ENCODE peak calls at places on chromosome 11, in five cellular contexts. P is neural progenitor cell; H is right atrium auricular region; Y is astrocyte of the spinal cord; T is CD4-positive, alpha-beta T cell. F is an unnamed sample.

GRCh38 chr11:35016939-35017338 is 100.5 kb downstream of the PDHX start:
- DNase-seq in P (no peak), H (no peak), Y (no peak), T (no peak), F (no peak)

GRCh38 chr11:103396237-103396636 is 287.0 kb downstream of the DYNC2H1 start:
- DNase-seq in P (no peak), H (no peak), Y (no peak), T (no peak), F (no peak)

GRCh38 chr11:20127671-20128527 is 32.4 kb downstream of the DBX1 start:
- DNase-seq in P (peak), H (peak), Y (peak), T (peak), F (peak)

GRCh38 chr11:77821349-77821851 is 456 bp downstream of the AAMDC start:
- DNase-seq in P (no peak), H (no peak), Y (peak), T (peak), F (no peak)

GRCh38 chr11:86917577-86917976 is 37.6 kb downstream of the FZD4 start:
- DNase-seq in P (no peak), H (no peak), Y (peak), T (no peak), F (no peak)

GRCh38 chr11:13717331-13717730 is 48.9 kb downstream of the FAR1 start:
- DNase-seq in P (no peak), H (no peak), Y (peak), T (no peak), F (no peak)

GRCh38 chr11:73291196-73291595 is 16.9 kb upstream of the ARHGEF17 start:
- DNase-seq in P (no peak), H (no peak), Y (no peak), T (no peak), F (no peak)

GRCh38 chr11:134069426-134069921 is 602 bp downstream of the JAM3 start:
- DNase-seq in P (peak), H (no peak), Y (peak), T (no peak), F (no peak)

GRCh38 chr11:124724854-124725718 is 14.7 kb upstream of the NRGN start:
- DNase-seq in P (no peak), H (no peak), Y (no peak), T (no peak), F (no peak)

GRCh38 chr11:74822187-74822586 is 73.5 kb downstream of the RNF169 start:
- DNase-seq in P (no peak), H (no peak), Y (peak), T (no peak), F (no peak)

GRCh38 chr11:125079151-125079877 is 16.2 kb downstream of the SLC37A2 start:
- DNase-seq in P (no peak), H (no peak), Y (peak), T (no peak), F (no peak)

GRCh38 chr11:119307974-119308373 is 9.0 kb downstream of the MCAM start:
- DNase-seq in P (no peak), H (no peak), Y (no peak), T (no peak), F (no peak)

GRCh38 chr11:33685061-33685460 is 15.6 kb downstream of the C11orf91 start:
- DNase-seq in P (no peak), H (peak), Y (no peak), T (no peak), F (no peak)

GRCh38 chr11:57649826-57650738 is at the start of gene YPEL4:
- DNase-seq in P (peak), H (no peak), Y (peak), T (peak), F (no peak)

GRCh38 chr11:33257897-33258630 is 883 bp downstream of the HIPK3 start:
- DNase-seq in P (peak), H (peak), Y (peak), T (peak), F (no peak)

GRCh38 chr11:16632295-16633200 is 105.9 kb upstream of the C11orf58 start:
- DNase-seq in P (peak), H (no peak), Y (peak), T (no peak), F (no peak)

GRCh38 chr11:83272627-83273026 is 13.5 kb downstream of the CCDC90B start:
- DNase-seq in P (no peak), H (no peak), Y (peak), T (no peak), F (no peak)

GRCh38 chr11:17405232-17406005 is 17.0 kb upstream of the KCNJ11 start:
- DNase-seq in P (peak), H (peak), Y (peak), T (no peak), F (no peak)

GRCh38 chr11:123564225-123564624 is 90.2 kb downstream of the SCN3B start:
- DNase-seq in P (no peak), H (no peak), Y (no peak), T (no peak), F (no peak)

GRCh38 chr11:61694971-61695706 is 14.9 kb downstream of the DAGLA start:
- DNase-seq in P (peak), H (peak), Y (no peak), T (no peak), F (no peak)

GRCh38 chr11:59787816-59788215 is 22.8 kb downstream of the MRPL16 start:
- DNase-seq in P (no peak), H (no peak), Y (peak), T (no peak), F (no peak)

GRCh38 chr11:128040603-128041002 is 546.8 kb downstream of the ETS1 start:
- DNase-seq in P (no peak), H (no peak), Y (no peak), T (no peak), F (no peak)

GRCh38 chr11:124493256-124493655 is 47.8 kb upstream of the OR8B8 start:
- DNase-seq in P (no peak), H (no peak), Y (no peak), T (no peak), F (no peak)

GRCh38 chr11:9774591-9775392 is 110.9 kb downstream of the SWAP70 start:
- DNase-seq in P (no peak), H (no peak), Y (peak), T (no peak), F (no peak)

GRCh38 chr11:116482716-116483115 is 290.1 kb downstream of the BUD13 start:
- DNase-seq in P (no peak), H (no peak), Y (no peak), T (no peak), F (no peak)

GRCh38 chr11:75898871-75899270 is 83.9 kb downstream of the UVRAG start:
- DNase-seq in P (no peak), H (no peak), Y (no peak), T (no peak), F (no peak)

GRCh38 chr11:23727821-23728220 is 769.0 kb upstream of the LUZP2 start:
- DNase-seq in P (no peak), H (no peak), Y (peak), T (no peak), F (no peak)

GRCh38 chr11:26551186-26551801 is 20.8 kb downstream of the MUC15 start:
- DNase-seq in P (no peak), H (no peak), Y (peak), T (no peak), F (no peak)

GRCh38 chr11:113693030-113693429 is 13.1 kb downstream of the TMPRSS5 start:
- DNase-seq in P (no peak), H (no peak), Y (no peak), T (no peak), F (no peak)

GRCh38 chr11:133041928-133042890 is 490.1 kb downstream of the OPCML start:
- DNase-seq in P (no peak), H (no peak), Y (no peak), T (no peak), F (no peak)

GRCh38 chr11:13051257-13051656 is 42.1 kb downstream of the RASSF10 start:
- DNase-seq in P (no peak), H (no peak), Y (no peak), T (no peak), F (no peak)

GRCh38 chr11:128937480-128937879 is 5.2 kb downstream of the TP53AIP1 start:
- DNase-seq in P (no peak), H (no peak), Y (no peak), T (no peak), F (no peak)

GRCh38 chr11:3184732-3185347 is 19.7 kb upstream of the OSBPL5 start:
- DNase-seq in P (no peak), H (no peak), Y (no peak), T (no peak), F (no peak)

GRCh38 chr11:47913569-47914244 is 65.6 kb upstream of the NUP160 start:
- DNase-seq in P (no peak), H (no peak), Y (no peak), T (no peak), F (no peak)

GRCh38 chr11:1780700-1781592 is 17.2 kb upstream of the CTSD start:
- DNase-seq in P (no peak), H (no peak), Y (no peak), T (no peak), F (no peak)

GRCh38 chr11:2675540-2675939 is 24.3 kb downstream of the KCNQ1OT1 start:
- DNase-seq in P (no peak), H (no peak), Y (no peak), T (no peak), F (no peak)

GRCh38 chr11:27716850-27717249 is 16.6 kb upstream of the BDNF start:
- DNase-seq in P (peak), H (no peak), Y (peak), T (no peak), F (no peak)
- TF ChIP-seq CTCF in P (peak), H (no peak), Y (peak), T (no peak), F (no peak)

GRCh38 chr11:106077609-106078517 is at the start of gene AASDHPPT:
- DNase-seq in P (no peak), H (no peak), Y (peak), T (no peak), F (peak)

GRCh38 chr11:106072804-106073203 is 4.3 kb downstream of the KBTBD3 start:
- DNase-seq in P (no peak), H (no peak), Y (no peak), T (no peak), F (no peak)

GRCh38 chr11:106082096-106082495 is 4.6 kb downstream of the AASDHPPT start:
- DNase-seq in P (no peak), H (no peak), Y (no peak), T (no peak), F (no peak)

GRCh38 chr11:106076421-106076922 is 675 bp downstream of the KBTBD3 start:
- DNase-seq in P (peak), H (no peak), Y (no peak), T (no peak), F (no peak)

GRCh38 chr11:106076923-106077608 is at the start of gene KBTBD3:
- DNase-seq in P (peak), H (peak), Y (peak), T (peak), F (peak)
- TF ChIP-seq CTCF in P (peak), H (peak), Y (peak), T (peak), F (peak)

DNA sequence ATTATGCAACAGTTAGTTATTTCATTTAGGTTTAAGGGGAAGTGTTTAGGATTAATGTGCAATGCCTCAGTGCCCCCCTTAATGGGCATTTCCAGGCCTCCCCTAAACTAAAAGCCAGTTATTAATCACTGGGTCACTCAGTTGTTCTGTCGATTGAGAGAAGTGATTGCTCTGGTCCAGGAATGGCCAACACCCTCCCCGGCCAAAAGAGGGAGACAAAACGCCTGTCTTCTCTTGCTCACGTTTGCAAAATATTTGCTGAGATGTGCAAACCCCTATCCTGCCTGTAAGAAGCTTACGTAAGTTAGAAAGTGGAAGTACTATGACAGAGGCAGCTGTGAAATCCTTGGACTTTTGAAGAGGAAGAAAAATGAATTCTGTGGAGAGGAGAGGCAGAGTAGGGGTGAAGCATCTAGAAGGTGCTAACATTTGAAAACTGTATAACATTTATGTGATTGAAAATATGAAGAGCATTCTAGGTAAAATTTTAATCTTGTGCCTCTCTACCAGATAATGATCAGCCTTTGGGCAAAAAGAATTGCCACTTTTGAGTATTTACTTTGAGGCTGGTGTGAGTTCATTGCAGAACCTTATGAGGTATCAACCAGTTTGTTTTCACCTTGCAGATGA is 37.7 kb downstream of the NTM start:
- DNase-seq in P (peak), H (peak), Y (peak), T (no peak), F (no peak)
- TF ChIP-seq CTCF in P (peak), H (peak), Y (peak), T (no peak), F (peak)

GRCh38 chr11:36564376-36565032 is 3.3 kb upstream of the RAG1 start:
- DNase-seq in P (peak), H (no peak), Y (peak), T (no peak), F (no peak)
- TF ChIP-seq CTCF in P (peak), H (no peak), Y (peak), T (peak), F (peak)

DNA sequence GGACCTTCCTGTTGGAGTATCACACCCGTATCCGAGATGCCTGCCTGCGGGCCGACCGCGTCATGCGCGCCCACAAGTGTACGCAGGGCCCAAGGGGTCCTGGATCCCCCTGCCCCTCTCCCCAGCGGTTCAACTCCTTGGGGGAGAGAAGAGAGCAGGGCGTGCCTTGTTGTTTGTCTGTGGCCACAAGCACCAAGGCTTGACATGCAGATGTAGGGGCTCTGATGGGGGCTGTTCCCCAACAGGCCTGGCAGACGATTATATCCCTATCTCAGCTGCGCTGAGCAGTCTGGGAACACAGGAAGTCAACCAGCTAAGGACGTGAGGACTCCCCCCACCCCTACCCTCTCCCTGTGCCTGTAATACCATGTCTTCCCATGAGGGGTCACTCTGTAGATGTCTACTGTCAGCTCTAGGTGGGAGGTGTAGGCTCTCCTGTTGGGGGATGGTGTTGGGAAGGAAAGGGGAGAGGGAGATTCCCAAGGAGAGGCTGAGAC is 6.8 kb downstream of the CFL1 start:
- DNase-seq in P (peak), H (no peak), Y (no peak), T (no peak), F (no peak)
- TF ChIP-seq CTCF in P (peak), H (no peak), Y (peak), T (no peak), F (peak)

DNA sequence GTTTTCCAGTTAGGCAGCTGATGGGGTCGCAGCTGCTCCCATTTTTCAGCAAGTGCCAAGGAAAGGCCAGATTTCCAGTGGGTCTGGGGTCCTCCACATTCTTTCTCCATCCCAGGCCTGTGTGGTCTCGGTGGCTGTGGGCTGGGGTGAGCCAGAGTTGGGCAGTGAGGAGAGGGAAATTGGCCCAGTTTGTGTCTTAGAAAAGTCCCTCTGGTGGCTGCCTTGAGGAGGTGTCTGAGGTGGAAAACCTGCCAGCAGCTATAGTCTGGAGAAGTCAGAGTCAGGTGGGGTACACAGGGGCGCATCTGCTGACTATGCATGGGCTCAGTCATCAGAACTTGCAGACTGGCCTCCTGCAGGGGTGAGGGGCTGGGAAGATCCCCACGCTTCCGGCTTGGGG is 30.5 kb downstream of the MRGPRD start:
- DNase-seq in P (peak), H (no peak), Y (peak), T (no peak), F (no peak)
- TF ChIP-seq CTCF in P (peak), H (no peak), Y (peak), T (no peak), F (peak)

GRCh38 chr11:126920833-126921232 is 79.7 kb downstream of the KIRREL3 start:
- DNase-seq in P (no peak), H (no peak), Y (no peak), T (no peak), F (no peak)
- TF ChIP-seq CTCF in P (peak), H (no peak), Y (no peak), T (no peak), F (no peak)

DNA sequence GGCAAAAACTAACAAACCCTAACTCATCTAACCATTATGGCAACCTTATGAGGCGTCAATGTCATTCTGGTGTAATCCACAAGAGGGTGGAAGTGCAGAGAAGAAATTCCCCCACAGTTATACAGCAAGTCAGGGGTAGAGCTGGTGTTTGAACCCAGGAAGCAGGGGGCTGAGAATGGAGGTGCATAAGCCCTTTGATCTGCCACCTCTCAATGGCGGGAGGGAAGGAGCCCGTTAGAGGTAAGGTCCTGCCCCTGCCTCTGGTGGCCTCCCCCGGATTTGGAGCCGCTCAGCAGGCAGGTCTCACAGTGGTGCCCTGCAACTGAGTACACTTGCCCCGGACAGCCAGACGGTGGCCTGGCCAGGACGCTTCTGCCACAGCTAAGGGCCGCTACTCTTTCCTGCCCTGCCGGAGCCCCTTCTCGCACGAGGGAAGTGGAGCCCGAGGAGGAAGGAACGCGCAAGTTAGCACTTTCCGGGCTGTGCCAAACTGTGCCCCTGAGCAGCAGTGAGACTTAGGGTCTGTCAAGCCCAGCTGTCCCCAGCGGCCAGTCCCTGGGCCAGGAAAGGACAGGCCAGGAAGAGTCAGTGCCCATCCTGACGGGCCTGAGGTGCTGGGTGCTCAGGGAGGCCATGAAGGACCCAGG is 1.1 kb downstream of the FXYD2 start:
- DNase-seq in P (peak), H (no peak), Y (no peak), T (peak), F (no peak)
- TF ChIP-seq CTCF in P (peak), H (no peak), Y (peak), T (peak), F (no peak)

DNA sequence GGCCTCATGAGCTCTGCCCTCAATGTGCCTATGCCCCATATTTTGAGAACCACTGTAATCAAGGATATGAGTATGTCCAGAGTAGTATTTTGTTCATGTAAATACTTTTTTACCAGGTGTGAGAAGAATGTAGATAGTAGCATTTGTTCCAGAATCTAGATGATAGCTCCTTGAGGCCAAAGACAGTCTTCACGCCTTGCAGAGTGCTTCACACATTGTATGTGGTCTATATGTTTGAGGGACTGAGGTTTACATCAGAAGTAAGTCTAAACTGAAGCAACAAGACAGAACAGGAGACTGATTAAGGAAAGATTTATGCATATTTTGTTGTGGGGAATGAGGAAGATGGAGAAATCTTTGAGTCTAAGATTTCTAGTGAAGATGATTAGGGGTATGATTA is 12.5 kb downstream of the CEP57 start:
- DNase-seq in P (no peak), H (no peak), Y (no peak), T (no peak), F (no peak)
- TF ChIP-seq CTCF in P (no peak), H (no peak), Y (no peak), T (no peak), F (no peak)